ENCODE peak calls at places on chromosomes 4 and X, in seven cellular contexts. E, B, Y, I, Q, S and M are unnamed samples.

GRCh38 chr4:7135389-7135746 is 57.0 kb upstream of the SORCS2 start:
- DNase-seq in E (no peak), B (no peak), Y (no peak), I (no peak), Q (peak), S (no peak), M (no peak)

GRCh38 chr4:39043697-39044363 is 11.6 kb upstream of the TMEM156 start:
- DNase-seq in E (no peak), B (peak), Y (no peak), I (no peak), Q (peak), S (no peak), M (no peak)

GRCh38 chr4:26175016-26175786 is 145.6 kb upstream of the RBPJ start:
- DNase-seq in E (no peak), B (no peak), Y (no peak), I (no peak), Q (no peak), S (no peak), M (no peak)

GRCh38 chrX:65985922-65986588 is 53.8 kb downstream of the VSIG4 start:
- DNase-seq in E (peak), B (peak), Y (no peak), I (peak), Q (peak), S (no peak), M (no peak)

GRCh38 chr4:146522098-146522861 is 540 bp upstream of the SLC10A7 start:
- DNase-seq in E (peak), B (peak), Y (peak), I (peak), Q (peak), S (peak), M (peak)

GRCh38 chr4:1608821-1609500 is 75.2 kb downstream of the FAM53A start:
- DNase-seq in E (no peak), B (no peak), Y (no peak), I (no peak), Q (no peak), S (no peak), M (no peak)

GRCh38 chr4:829761-830655 is 4.1 kb upstream of the CPLX1 start:
- DNase-seq in E (no peak), B (no peak), Y (no peak), I (no peak), Q (no peak), S (no peak), M (no peak)

GRCh38 chrX:110759785-110760184 is 35.8 kb downstream of the CHRDL1 start:
- DNase-seq in E (no peak), B (no peak), Y (no peak), I (no peak), Q (peak), S (no peak), M (no peak)

GRCh38 chr4:105116616-105117319 is 29.9 kb upstream of the TET2 start:
- DNase-seq in E (no peak), B (no peak), Y (no peak), I (no peak), Q (no peak), S (no peak), M (no peak)

GRCh38 chr4:108193891-108194672 is 25.4 kb upstream of the LEF1 start:
- DNase-seq in E (peak), B (peak), Y (no peak), I (no peak), Q (no peak), S (no peak), M (no peak)

GRCh38 chr4:148786699-148787098 is 344.5 kb upstream of the NR3C2 start:
- DNase-seq in E (no peak), B (no peak), Y (no peak), I (no peak), Q (no peak), S (no peak), M (no peak)

GRCh38 chrX:118755633-118756032 is 28.2 kb downstream of the IL13RA1 start:
- DNase-seq in E (peak), B (peak), Y (no peak), I (no peak), Q (no peak), S (no peak), M (no peak)

GRCh38 chr4:169330095-169330494 is 59.3 kb upstream of the SH3RF1 start:
- DNase-seq in E (no peak), B (no peak), Y (no peak), I (no peak), Q (no peak), S (no peak), M (no peak)

GRCh38 chr4:28148221-28148620 is 1287.6 kb downstream of the STIM2 start:
- DNase-seq in E (no peak), B (no peak), Y (no peak), I (no peak), Q (no peak), S (no peak), M (no peak)

GRCh38 chrX:45849261-45849660 is 648.6 kb upstream of the DIPK2B start:
- DNase-seq in E (peak), B (peak), Y (no peak), I (no peak), Q (peak), S (no peak), M (no peak)

GRCh38 chr4:16116493-16116990 is 32.7 kb upstream of the PROM1 start:
- DNase-seq in E (no peak), B (no peak), Y (no peak), I (no peak), Q (no peak), S (no peak), M (no peak)

GRCh38 chr4:158823461-158823873 is 54.6 kb downstream of the FNIP2 start:
- DNase-seq in E (peak), B (no peak), Y (no peak), I (no peak), Q (peak), S (no peak), M (no peak)

GRCh38 chr4:148542922-148543623 is 100.9 kb upstream of the NR3C2 start:
- DNase-seq in E (no peak), B (no peak), Y (no peak), I (no peak), Q (peak), S (no peak), M (no peak)

GRCh38 chr4:137981277-137981676 is 260.9 kb downstream of the SLC7A11 start:
- DNase-seq in E (peak), B (peak), Y (no peak), I (no peak), Q (peak), S (no peak), M (no peak)

GRCh38 chrX:38654302-38654701 is 93.0 kb downstream of the TSPAN7 start:
- DNase-seq in E (peak), B (peak), Y (no peak), I (no peak), Q (peak), S (no peak), M (no peak)

GRCh38 chr4:89939464-89939863 is 44.8 kb downstream of the MMRN1 start:
- DNase-seq in E (no peak), B (no peak), Y (no peak), I (no peak), Q (no peak), S (no peak), M (no peak)

GRCh38 chr4:124288706-124289486 is 423.6 kb downstream of the ANKRD50 start:
- DNase-seq in E (peak), B (no peak), Y (no peak), I (no peak), Q (no peak), S (no peak), M (no peak)

GRCh38 chr4:96736352-96736889 is 896.5 kb downstream of the PDHA2 start:
- DNase-seq in E (peak), B (peak), Y (no peak), I (no peak), Q (peak), S (no peak), M (no peak)

GRCh38 chr4:56742080-56742871 is 61.2 kb upstream of the HOPX start:
- DNase-seq in E (peak), B (no peak), Y (no peak), I (no peak), Q (peak), S (no peak), M (no peak)

GRCh38 chrX:154097597-154098541 is at the start of gene MECP2:
- DNase-seq in E (peak), B (peak), Y (peak), I (peak), Q (peak), S (peak), M (peak)

GRCh38 chrX:115387327-115387726 is 97.8 kb downstream of the LUZP4 start:
- DNase-seq in E (no peak), B (no peak), Y (no peak), I (no peak), Q (no peak), S (no peak), M (no peak)

GRCh38 chr4:183183906-183184535 is 85.0 kb downstream of the WWC2 start:
- DNase-seq in E (no peak), B (no peak), Y (no peak), I (no peak), Q (no peak), S (no peak), M (no peak)

GRCh38 chr4:114791976-114792375 is 193.4 kb downstream of the UGT8 start:
- DNase-seq in E (no peak), B (no peak), Y (no peak), I (no peak), Q (no peak), S (no peak), M (no peak)

GRCh38 chrX:48789366-48790220 is 3.2 kb downstream of the GATA1 start:
- DNase-seq in E (no peak), B (no peak), Y (no peak), I (no peak), Q (no peak), S (no peak), M (no peak)

GRCh38 chr4:88610771-88611170 is 18.5 kb downstream of the HERC3 start:
- DNase-seq in E (peak), B (peak), Y (no peak), I (no peak), Q (peak), S (peak), M (no peak)

GRCh38 chrX:153662266-153662665 is 11.3 kb downstream of the PNCK start:
- DNase-seq in E (peak), B (peak), Y (no peak), I (peak), Q (no peak), S (peak), M (peak)

GRCh38 chr4:156638332-156638731 is 333.3 kb downstream of the PDGFC start:
- DNase-seq in E (no peak), B (no peak), Y (no peak), I (no peak), Q (peak), S (no peak), M (no peak)

GRCh38 chr4:158936238-158936637 is 166.6 kb upstream of the RAPGEF2 start:
- DNase-seq in E (no peak), B (no peak), Y (no peak), I (no peak), Q (no peak), S (no peak), M (no peak)

GRCh38 chr4:67198757-67199156 is 346.5 kb downstream of the CENPC start:
- DNase-seq in E (no peak), B (peak), Y (no peak), I (no peak), Q (peak), S (no peak), M (no peak)
- TF ChIP-seq CTCF in E (no peak), B (peak), Y (no peak), I (no peak), Q (peak), S (peak), M (peak)

DNA sequence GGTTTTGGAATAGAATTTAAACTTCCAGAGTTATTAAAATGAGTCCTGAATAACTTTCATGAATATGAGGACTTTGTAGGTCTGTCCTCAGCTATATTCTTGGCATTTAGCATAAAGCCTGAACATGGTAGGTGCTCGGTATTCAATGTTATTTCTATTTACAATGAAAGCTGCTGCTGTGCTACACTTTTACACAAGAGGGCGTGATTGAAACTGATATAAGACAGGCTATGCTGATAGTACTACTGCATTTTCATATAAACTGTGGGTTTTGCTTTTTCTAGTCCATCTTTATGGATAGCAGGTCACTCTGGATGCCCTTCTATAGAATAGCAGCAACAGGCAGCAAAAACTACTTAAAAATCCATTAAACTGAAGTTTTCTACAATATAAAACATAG is 12.3 kb upstream of the GNPDA2 start:
- DNase-seq in E (peak), B (peak), Y (no peak), I (no peak), Q (no peak), S (no peak), M (no peak)
- TF ChIP-seq CTCF in E (peak), B (peak), Y (no peak), I (no peak), Q (peak), S (peak), M (peak)

DNA sequence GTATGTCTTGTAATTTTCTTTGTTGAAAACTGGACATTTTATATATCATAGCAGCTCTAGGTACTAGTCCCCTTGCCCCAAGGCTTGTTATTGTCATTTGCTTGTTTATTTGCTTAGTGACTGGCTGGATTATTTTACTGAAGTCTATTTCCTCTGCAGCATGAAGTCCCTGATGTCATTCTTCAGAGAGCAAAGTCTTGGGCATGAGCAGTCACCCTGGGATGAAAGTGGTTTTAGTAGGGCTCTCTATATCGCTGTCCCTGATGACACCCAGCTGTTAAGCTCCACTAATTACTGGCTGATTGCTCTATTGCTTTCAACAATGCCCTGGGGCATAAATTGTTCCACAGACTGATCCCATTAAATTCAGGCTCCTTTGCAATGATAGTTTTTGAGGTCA is 113.5 kb upstream of the USP9X start:
- DNase-seq in E (no peak), B (no peak), Y (no peak), I (no peak), Q (no peak), S (no peak), M (no peak)
- TF ChIP-seq CTCF in E (no peak), B (no peak), Y (no peak), I (no peak), Q (no peak), S (no peak), M (no peak)

GRCh38 chr4:151238477-151238876 is 38.5 kb upstream of the PRSS48 start:
- DNase-seq in E (no peak), B (no peak), Y (no peak), I (no peak), Q (peak), S (no peak), M (no peak)
- TF ChIP-seq CTCF in E (no peak), B (no peak), Y (no peak), I (no peak), Q (no peak), S (peak), M (no peak)